ENCODE peak calls at places on chromosome 6, in five cellular contexts. T is H9, U is IMR-90, A is mesenchymal stem cell, B is neuronal stem cell. R is an unnamed sample.

GRCh38 chr6:118680452-118681095 is 29.2 kb upstream of the CEP85L start:
- DNase-seq in T (no peak), B (no peak), U (no peak), A (peak), R (no peak)

GRCh38 chr6:26327450-26328264 is 37.3 kb upstream of the BTN3A2 start:
- DNase-seq in A (peak), B (no peak), U (peak), T (peak), R (peak)

GRCh38 chr6:27174958-27175357 is 72.5 kb upstream of the PRSS16 start:
- DNase-seq in U (no peak), A (no peak), B (no peak), T (no peak), R (no peak)

GRCh38 chr6:152225231-152225934 is 411.8 kb downstream of the SYNE1 start:
- DNase-seq in U (peak), A (peak), B (no peak), T (no peak), R (no peak)

GRCh38 chr6:43468748-43469681 is 8.4 kb upstream of the TJAP1 start:
- DNase-seq in T (peak), A (no peak), B (no peak), U (no peak), R (peak)

GRCh38 chr6:119303164-119303887 is 46.2 kb downstream of the MAN1A1 start:
- DNase-seq in T (no peak), U (no peak), A (no peak), B (no peak), R (no peak)

GRCh38 chr6:81895511-81896185 is 143.2 kb upstream of the TENT5A start:
- DNase-seq in B (no peak), A (peak), T (no peak), U (peak), R (peak)

GRCh38 chr6:160679402-160679769 is 15.3 kb upstream of the LPA start:
- DNase-seq in U (no peak), T (peak), A (no peak), B (peak), R (no peak)

GRCh38 chr6:146892613-146893401 is 294.0 kb downstream of the ADGB start:
- DNase-seq in B (no peak), U (peak), T (no peak), A (peak), R (peak)

GRCh38 chr6:27755768-27756167 is 156.4 kb downstream of the OR2B2 start:
- DNase-seq in U (no peak), B (no peak), T (no peak), A (no peak), R (no peak)

GRCh38 chr6:134708079-134708478 is 241.8 kb downstream of the ALDH8A1 start:
- DNase-seq in T (no peak), A (no peak), B (no peak), U (no peak), R (no peak)

GRCh38 chr6:42512498-42513042 is 51.3 kb upstream of the UBR2 start:
- DNase-seq in U (no peak), B (no peak), A (peak), T (no peak), R (no peak)

GRCh38 chr6:109060585-109060984 is 34.1 kb downstream of the SESN1 start:
- DNase-seq in A (no peak), U (no peak), B (no peak), T (no peak), R (no peak)

GRCh38 chr6:166802437-166802836 is 153.9 kb downstream of the RNASET2 start:
- DNase-seq in B (no peak), A (no peak), U (no peak), T (no peak), R (no peak)

GRCh38 chr6:48641544-48641943 is 530.5 kb upstream of the PTCHD4 start:
- DNase-seq in U (peak), A (peak), B (no peak), T (no peak), R (peak)

GRCh38 chr6:17768388-17768787 is 61.7 kb upstream of the NUP153 start:
- DNase-seq in A (peak), T (no peak), U (peak), B (peak), R (peak)

GRCh38 chr6:39901670-39902069 is 32.6 kb downstream of the MOCS1 start:
- DNase-seq in B (no peak), U (no peak), T (no peak), A (no peak), R (no peak)

GRCh38 chr6:593139-593906 is 63.6 kb downstream of the HUS1B start:
- DNase-seq in T (no peak), A (peak), U (peak), B (peak), R (peak)

GRCh38 chr6:85685713-85686112 is 43.0 kb upstream of the SYNCRIP start:
- DNase-seq in A (no peak), U (no peak), B (no peak), T (no peak), R (no peak)

GRCh38 chr6:78770766-78771165 is 96.6 kb upstream of the IRAK1BP1 start:
- DNase-seq in T (no peak), U (no peak), B (no peak), A (no peak), R (no peak)

GRCh38 chr6:25619222-25619621 is 32.8 kb upstream of the SCGN start:
- DNase-seq in B (no peak), T (no peak), A (no peak), U (no peak), R (no peak)

GRCh38 chr6:126527016-126527606 is 187.2 kb downstream of the CENPW start:
- DNase-seq in B (peak), T (no peak), U (no peak), A (no peak), R (no peak)

GRCh38 chr6:5766260-5766659 is 240.5 kb downstream of the NRN1 start:
- DNase-seq in U (no peak), T (peak), A (peak), B (no peak), R (no peak)

GRCh38 chr6:116370717-116371383 is at the start of gene DSE:
- DNase-seq in A (peak), T (peak), B (peak), U (peak), R (peak)
- H3K14ac ChIP-seq in A (peak), T (peak), B (peak), U (peak), R (peak)

DNA sequence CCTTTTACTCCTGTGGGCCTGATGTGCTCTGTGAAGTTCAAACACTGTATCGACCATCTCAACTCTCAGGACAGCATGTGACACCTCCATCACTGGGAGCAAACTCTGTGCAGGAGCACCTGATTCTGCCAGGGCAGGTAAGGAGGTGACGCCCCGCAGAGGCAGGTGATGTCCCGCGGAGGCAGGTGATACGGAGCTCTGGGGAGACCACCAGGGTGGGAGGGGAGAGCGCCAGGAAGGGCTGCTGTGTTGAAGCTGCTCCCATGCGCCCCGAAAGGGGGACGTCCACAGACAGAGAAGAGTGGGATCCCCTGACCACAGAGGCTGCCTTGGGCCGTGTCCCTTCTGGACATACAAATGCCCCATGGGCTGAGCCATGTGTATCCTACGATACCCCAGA is 58.3 kb downstream of the DACT2 start:
- DNase-seq in B (no peak), A (no peak), U (no peak), T (no peak), R (no peak)
- H3K4me2 ChIP-seq in B (no peak), A (no peak), U (no peak), T (no peak), R (no peak)

GRCh38 chr6:169917153-169917552 is 165.7 kb downstream of the ERMARD start:
- DNase-seq in A (no peak), B (no peak), T (no peak), U (no peak), R (no peak)
- H3K14ac ChIP-seq in A (no peak), B (no peak), T (no peak), U (no peak), R (no peak)

GRCh38 chr6:52573295-52573694 is 3.6 kb downstream of the TRAM2 start:
- DNase-seq in A (peak), B (peak), T (no peak), U (no peak), R (no peak)
- H3K4me2 ChIP-seq in A (peak), B (peak), T (peak), U (peak), R (peak)

GRCh38 chr6:157222201-157222981 is 100.9 kb downstream of the TMEM242 start:
- DNase-seq in U (no peak), A (no peak), T (no peak), B (no peak), R (no peak)

GRCh38 chr6:157223021-157223430 is 100.3 kb downstream of the TMEM242 start:
- DNase-seq in B (no peak), T (no peak), U (no peak), A (no peak), R (no peak)

GRCh38 chr6:157220485-157220884 is 102.8 kb downstream of the TMEM242 start:
- DNase-seq in B (no peak), T (no peak), A (no peak), U (no peak), R (no peak)

GRCh38 chr6:157221049-157221816 is 102.1 kb downstream of the TMEM242 start:
- DNase-seq in T (peak), B (peak), A (peak), U (peak), R (peak)

GRCh38 chr6:157221817-157222175 is 101.5 kb downstream of the TMEM242 start:
- DNase-seq in T (no peak), U (no peak), B (no peak), A (no peak), R (no peak)
- H3K14ac ChIP-seq in T (no peak), U (peak), B (peak), A (no peak), R (no peak)

GRCh38 chr6:37019065-37019450 is 13.6 kb downstream of the FGD2 start:
- DNase-seq in B (no peak), T (no peak), U (no peak), A (no peak), R (no peak)

GRCh38 chr6:37018152-37019064 is 13.0 kb downstream of the FGD2 start:
- DNase-seq in U (peak), T (peak), A (peak), B (peak), R (peak)

GRCh38 chr6:37016995-37017394 is 11.5 kb downstream of the FGD2 start:
- DNase-seq in U (no peak), B (no peak), A (no peak), T (no peak), R (no peak)

GRCh38 chr6:37015532-37015931 is 10.1 kb downstream of the FGD2 start:
- DNase-seq in U (no peak), B (no peak), T (no peak), A (no peak), R (no peak)

GRCh38 chr6:37017606-37018005 is 12.2 kb downstream of the FGD2 start:
- DNase-seq in U (no peak), A (no peak), B (no peak), T (no peak), R (no peak)
- H3K4me2 ChIP-seq in U (no peak), A (no peak), B (no peak), T (no peak), R (no peak)

GRCh38 chr6:157909282-157909664 is 72.4 kb upstream of the SYNJ2 start:
- DNase-seq in T (no peak), B (no peak), A (no peak), U (no peak), R (no peak)
- H3K14ac ChIP-seq in T (no peak), B (no peak), A (no peak), U (no peak), R (no peak)

GRCh38 chr6:148307400-148307799 is 35.2 kb upstream of the SASH1 start:
- DNase-seq in A (no peak), T (no peak), U (peak), B (no peak), R (peak)
- H3K4me2 ChIP-seq in A (no peak), T (no peak), U (no peak), B (no peak), R (no peak)

GRCh38 chr6:34792605-34793500 is 970 bp downstream of the BLTP3A start:
- DNase-seq in A (peak), U (peak), T (peak), B (peak), R (peak)
- H3K14ac ChIP-seq in A (peak), U (peak), T (peak), B (peak), R (peak)

R was measured in trophoblast cell.